ENCODE peak calls at places on chromosomes 5 and 9, in six cellular contexts. J is NCI-H2107, S is IMR-90, I is uterus, H is left kidney, W is gastrocnemius medialis. A is an unnamed sample.

GRCh38 chr5:132762246-132763000 is 14.6 kb downstream of the SEPTIN8 start:
- DNase-seq in J (no peak), S (no peak), I (no peak), H (no peak), W (no peak), A (no peak)

GRCh38 chr5:143399616-143400540 is 3.6 kb downstream of the NR3C1 start:
- DNase-seq in J (no peak), S (no peak), I (no peak), H (no peak), W (no peak), A (no peak)

GRCh38 chr9:122179690-122180074 is 20.0 kb downstream of the MORN5 start:
- DNase-seq in J (no peak), S (peak; percentile 29), I (no peak), H (no peak), W (no peak), A (peak; percentile 56)

GRCh38 chr9:4359016-4359415 is 59.1 kb upstream of the GLIS3 start:
- DNase-seq in J (no peak), S (no peak), I (no peak), H (no peak), W (no peak), A (no peak)

GRCh38 chr5:173920866-173921265 is 32.7 kb downstream of the CPEB4 start:
- DNase-seq in J (no peak), S (peak; percentile 21), I (no peak), H (no peak), W (no peak), A (no peak)

GRCh38 chr9:5832543-5833529 is at the start of gene ERMP1:
- DNase-seq in J (peak; percentile 56), S (peak; percentile 74), I (peak; percentile 91), H (peak; percentile 95), W (peak; percentile 65), A (peak; percentile 82)

GRCh38 chr9:34179528-34180138 is 790 bp downstream of the UBAP1 start:
- DNase-seq in J (no peak), S (peak; percentile 61), I (peak; percentile 19), H (no peak), W (no peak), A (no peak)

GRCh38 chr5:181061645-181062044 is 21.6 kb downstream of the BTNL9 start:
- DNase-seq in J (no peak), S (no peak), I (no peak), H (no peak), W (no peak), A (no peak)

GRCh38 chr5:64972591-64972990 is 203.9 kb downstream of the CWC27 start:
- DNase-seq in J (no peak), S (peak; percentile 26), I (no peak), H (no peak), W (no peak), A (no peak)

GRCh38 chr9:79131375-79131774 is 440.4 kb upstream of the TLE4 start:
- DNase-seq in J (no peak), S (no peak), I (no peak), H (no peak), W (no peak), A (no peak)

GRCh38 chr5:67094476-67095300 is 101.9 kb downstream of the CD180 start:
- DNase-seq in J (no peak), S (peak; percentile 56), I (peak; percentile 18), H (peak; percentile 51), W (peak; percentile 10), A (peak; percentile 82)

GRCh38 chr9:34995288-34996060 is 5.9 kb downstream of the DNAJB5 start:
- DNase-seq in J (no peak), S (peak; percentile 55), I (no peak), H (no peak), W (peak; percentile 60), A (peak; percentile 51)

GRCh38 chr9:124353166-124353768 is 62.0 kb downstream of the PSMB7 start:
- DNase-seq in J (no peak), S (no peak), I (no peak), H (no peak), W (no peak), A (no peak)

GRCh38 chr9:32954642-32955041 is 46.8 kb downstream of the APTX start:
- DNase-seq in J (no peak), S (peak; percentile 63), I (no peak), H (no peak), W (no peak), A (peak; percentile 66)